ENCODE peak calls at places on chromosomes 4 and X, in eight cellular contexts. One of them, this sample, is unnamed.

GRCh38 chr4:77701111-77701510 is 95.5 kb downstream of the CXCL13 start:
- DNase-seq in AG09309: no peak
- DNase-seq in NCI-H774: no peak
- DNase-seq in activated T-cell treated with anti-CD3 and anti-CD28 coated beads for 48 hours: no peak
- DNase-seq in T follicular helper cell: no peak
- DNase-seq in endothelial cell: no peak
- DNase-seq in foreskin fibroblast: no peak
- DNase-seq in T-helper 2 cell: no peak
- DNase-seq in this sample: no peak

GRCh38 chr4:187309456-187309855 is 585.8 kb upstream of the FAT1 start:
- DNase-seq in foreskin fibroblast: peak
- DNase-seq in AG09309: peak
- DNase-seq in activated T-cell treated with anti-CD3 and anti-CD28 coated beads for 48 hours: no peak
- DNase-seq in endothelial cell: no peak
- DNase-seq in T follicular helper cell: no peak
- DNase-seq in T-helper 2 cell: no peak
- DNase-seq in NCI-H774: no peak
- DNase-seq in this sample: no peak

GRCh38 chrX:45807572-45808425 is 607.1 kb upstream of the DIPK2B start:
- DNase-seq in NCI-H774: no peak
- DNase-seq in T follicular helper cell: no peak
- DNase-seq in foreskin fibroblast: no peak
- DNase-seq in AG09309: no peak
- DNase-seq in endothelial cell: no peak
- DNase-seq in activated T-cell treated with anti-CD3 and anti-CD28 coated beads for 48 hours: no peak
- DNase-seq in T-helper 2 cell: peak
- DNase-seq in this sample: no peak

GRCh38 chr4:62260256-62260655 is 1060.1 kb downstream of the ADGRL3 start:
- DNase-seq in NCI-H774: no peak
- DNase-seq in T follicular helper cell: no peak
- DNase-seq in activated T-cell treated with anti-CD3 and anti-CD28 coated beads for 48 hours: no peak
- DNase-seq in endothelial cell: no peak
- DNase-seq in AG09309: no peak
- DNase-seq in T-helper 2 cell: no peak
- DNase-seq in foreskin fibroblast: no peak
- DNase-seq in this sample: no peak

GRCh38 chr4:177879851-177880250 is 437.6 kb upstream of the AGA start:
- DNase-seq in activated T-cell treated with anti-CD3 and anti-CD28 coated beads for 48 hours: no peak
- DNase-seq in T follicular helper cell: no peak
- DNase-seq in AG09309: no peak
- DNase-seq in NCI-H774: no peak
- DNase-seq in foreskin fibroblast: no peak
- DNase-seq in T-helper 2 cell: peak
- DNase-seq in endothelial cell: no peak
- DNase-seq in this sample: no peak

GRCh38 chr4:85784348-85784747 is 309.4 kb downstream of the ARHGAP24 start:
- DNase-seq in NCI-H774: no peak
- DNase-seq in T-helper 2 cell: no peak
- DNase-seq in AG09309: no peak
- DNase-seq in endothelial cell: no peak
- DNase-seq in activated T-cell treated with anti-CD3 and anti-CD28 coated beads for 48 hours: no peak
- DNase-seq in T follicular helper cell: no peak
- DNase-seq in foreskin fibroblast: no peak
- DNase-seq in this sample: no peak

GRCh38 chrX:95764972-95765451 is 919.6 kb upstream of the DIAPH2 start:
- DNase-seq in NCI-H774: peak
- DNase-seq in T follicular helper cell: no peak
- DNase-seq in endothelial cell: no peak
- DNase-seq in AG09309: no peak
- DNase-seq in foreskin fibroblast: no peak
- DNase-seq in activated T-cell treated with anti-CD3 and anti-CD28 coated beads for 48 hours: no peak
- DNase-seq in T-helper 2 cell: peak
- DNase-seq in this sample: peak

GRCh38 chr4:7421356-7422097 is 13.2 kb downstream of the PSAPL1 start:
- DNase-seq in AG09309: no peak
- DNase-seq in endothelial cell: no peak
- DNase-seq in T-helper 2 cell: no peak
- DNase-seq in T follicular helper cell: no peak
- DNase-seq in NCI-H774: no peak
- DNase-seq in foreskin fibroblast: no peak
- DNase-seq in activated T-cell treated with anti-CD3 and anti-CD28 coated beads for 48 hours: no peak
- DNase-seq in this sample: no peak

GRCh38 chrX:1751781-1752180 is 136.9 kb downstream of the ASMT start:
- DNase-seq in AG09309: no peak
- DNase-seq in T-helper 2 cell: no peak
- DNase-seq in NCI-H774: no peak
- DNase-seq in T follicular helper cell: no peak
- DNase-seq in endothelial cell: no peak
- DNase-seq in activated T-cell treated with anti-CD3 and anti-CD28 coated beads for 48 hours: no peak
- DNase-seq in foreskin fibroblast: no peak
- DNase-seq in this sample: no peak

GRCh38 chrX:38847903-38848230 is 46.6 kb downstream of the MID1IP1 start:
- DNase-seq in T-helper 2 cell: no peak
- DNase-seq in AG09309: no peak
- DNase-seq in foreskin fibroblast: no peak
- DNase-seq in activated T-cell treated with anti-CD3 and anti-CD28 coated beads for 48 hours: no peak
- DNase-seq in NCI-H774: no peak
- DNase-seq in endothelial cell: no peak
- DNase-seq in T follicular helper cell: no peak
- DNase-seq in this sample: no peak

GRCh38 chr4:100391086-100391485 is 126.7 kb downstream of the EMCN start:
- DNase-seq in T follicular helper cell: no peak
- DNase-seq in foreskin fibroblast: no peak
- DNase-seq in endothelial cell: no peak
- DNase-seq in activated T-cell treated with anti-CD3 and anti-CD28 coated beads for 48 hours: no peak
- DNase-seq in T-helper 2 cell: peak
- DNase-seq in AG09309: no peak
- DNase-seq in NCI-H774: no peak
- DNase-seq in this sample: no peak

GRCh38 chr4:183444953-183445543 is 612 bp downstream of the CDKN2AIP start:
- DNase-seq in T follicular helper cell: no peak
- DNase-seq in endothelial cell: peak
- DNase-seq in NCI-H774: no peak
- DNase-seq in foreskin fibroblast: no peak
- DNase-seq in AG09309: no peak
- DNase-seq in activated T-cell treated with anti-CD3 and anti-CD28 coated beads for 48 hours: peak
- DNase-seq in T-helper 2 cell: peak
- DNase-seq in this sample: no peak